ENCODE peak calls at places on chromosomes 13 and 19, in four cellular contexts. H is K562, T is GM12878, S is HL-60. U is an unnamed sample.

GRCh38 chr13:98270819-98271218 is 93.8 kb upstream of the RNF113B start:
- DNase-seq in H (no peak), T (no peak), S (no peak), U (no peak)

GRCh38 chr19:51811344-51811743 is 16.4 kb downstream of the FPR3 start:
- DNase-seq in H (no peak), T (no peak), S (no peak), U (no peak)

GRCh38 chr19:50549059-50549926 is 18.9 kb downstream of the LRRC4B start:
- DNase-seq in H (no peak), T (no peak), S (no peak), U (no peak)

GRCh38 chr13:106599875-106600797 is 32.2 kb upstream of the ARGLU1 start:
- DNase-seq in H (no peak), T (no peak), S (no peak), U (no peak)

GRCh38 chr19:41941410-41942202 is 13.4 kb upstream of the ERFL start:
- DNase-seq in H (no peak), T (no peak), S (no peak), U (no peak)

GRCh38 chr19:36748431-36749275 is 24.0 kb downstream of the ZNF850 start:
- DNase-seq in H (no peak), T (no peak), S (no peak), U (no peak)

GRCh38 chr19:17125052-17125727 is 49.6 kb downstream of the MYO9B start:
- DNase-seq in H (no peak), T (peak), S (no peak), U (peak)

GRCh38 chr19:46955813-46956371 is 63.7 kb upstream of the NPAS1 start:
- DNase-seq in H (no peak), T (no peak), S (no peak), U (no peak)

GRCh38 chr13:34223984-34224383 is 406.0 kb downstream of the RFC3 start:
- DNase-seq in H (no peak), T (no peak), S (no peak), U (no peak)

GRCh38 chr13:29436291-29436690 is 159.2 kb downstream of the SLC7A1 start:
- DNase-seq in H (no peak), T (no peak), S (no peak), U (no peak)

GRCh38 chr13:19910336-19911072 is 47.1 kb upstream of the ZMYM5 start:
- DNase-seq in H (no peak), T (no peak), S (no peak), U (no peak)
- TF ChIP-seq SPI1 in H (no peak), T (no peak), S (no peak), U (no peak)

DNA sequence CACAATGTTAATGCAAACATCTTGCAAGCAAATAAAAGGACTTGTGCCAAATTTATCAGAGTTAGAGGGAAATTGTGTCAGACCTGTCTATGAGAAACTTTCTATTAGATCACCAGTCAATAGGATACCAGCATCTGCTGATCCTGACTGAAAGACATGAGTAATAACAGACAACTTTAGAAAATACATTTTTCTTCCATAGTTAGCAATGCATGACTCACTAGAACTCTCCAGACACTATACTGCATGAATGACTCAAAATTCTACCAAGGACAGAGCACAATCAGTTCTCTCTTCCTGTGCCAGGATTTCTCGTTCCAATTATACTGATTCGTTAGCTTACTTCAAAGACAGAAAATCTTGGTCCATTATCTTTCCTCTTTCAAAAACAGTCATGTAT is 83.4 kb upstream of the FNDC3A start:
- DNase-seq in H (no peak), T (no peak), S (no peak), U (no peak)
- TF ChIP-seq POLR2AphosphoS5 in H (no peak), T (no peak), S (no peak), U (no peak)

GRCh38 chr19:5580116-5580515 is 12.4 kb upstream of the TINCR start:
- DNase-seq in H (no peak), T (no peak), S (no peak), U (no peak)
- TF ChIP-seq SPI1 in H (no peak), T (no peak), S (no peak), U (no peak)

GRCh38 chr19:49390978-49391304 is 2.9 kb downstream of the KASH5 start:
- DNase-seq in H (peak), T (no peak), S (no peak), U (no peak)

GRCh38 chr19:49391581-49392399 is 3.7 kb downstream of the KASH5 start:
- DNase-seq in H (peak), T (peak), S (peak), U (peak)

GRCh38 chr19:49389406-49389805 is 1.4 kb downstream of the KASH5 start:
- DNase-seq in H (no peak), T (no peak), S (no peak), U (no peak)

GRCh38 chr19:49390131-49390977 is 2.3 kb downstream of the KASH5 start:
- DNase-seq in H (no peak), T (no peak), S (no peak), U (no peak)

GRCh38 chr19:49387936-49388372 is at the start of gene KASH5:
- DNase-seq in H (peak), T (no peak), S (no peak), U (peak)
- TF ChIP-seq POLR2AphosphoS5 in H (no peak), T (no peak), S (no peak), U (peak)

DNA sequence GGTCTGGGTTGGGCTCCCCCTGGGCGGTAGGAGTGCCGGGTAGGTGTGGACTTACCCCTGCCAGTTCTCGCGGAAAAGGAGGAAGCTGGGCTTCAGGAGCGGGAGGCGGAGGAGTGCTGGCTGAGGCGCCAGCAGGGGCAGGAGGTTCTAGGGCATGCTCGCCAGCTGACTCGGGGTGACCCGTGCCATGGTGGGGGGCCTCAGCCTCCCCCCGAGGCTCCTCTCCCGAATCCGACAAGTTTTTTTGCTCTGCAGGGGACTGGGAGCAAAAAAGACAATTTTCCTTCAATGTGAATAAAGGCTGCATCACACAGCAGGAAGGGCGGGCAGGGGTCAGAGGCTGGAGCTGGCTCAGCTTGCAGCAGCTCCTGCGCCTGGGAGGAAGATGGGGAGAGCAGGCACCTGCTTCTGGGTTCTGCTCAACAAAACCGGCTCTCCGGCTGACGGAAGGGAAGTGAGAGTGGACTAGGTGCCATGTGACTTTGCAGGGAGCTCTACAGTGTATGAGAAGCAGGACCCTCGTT is 26.5 kb downstream of the RANBP3 start:
- DNase-seq in H (no peak), T (no peak), S (peak), U (peak)
- TF ChIP-seq SPI1 in H (no peak), T (peak), S (peak), U (peak)

DNA sequence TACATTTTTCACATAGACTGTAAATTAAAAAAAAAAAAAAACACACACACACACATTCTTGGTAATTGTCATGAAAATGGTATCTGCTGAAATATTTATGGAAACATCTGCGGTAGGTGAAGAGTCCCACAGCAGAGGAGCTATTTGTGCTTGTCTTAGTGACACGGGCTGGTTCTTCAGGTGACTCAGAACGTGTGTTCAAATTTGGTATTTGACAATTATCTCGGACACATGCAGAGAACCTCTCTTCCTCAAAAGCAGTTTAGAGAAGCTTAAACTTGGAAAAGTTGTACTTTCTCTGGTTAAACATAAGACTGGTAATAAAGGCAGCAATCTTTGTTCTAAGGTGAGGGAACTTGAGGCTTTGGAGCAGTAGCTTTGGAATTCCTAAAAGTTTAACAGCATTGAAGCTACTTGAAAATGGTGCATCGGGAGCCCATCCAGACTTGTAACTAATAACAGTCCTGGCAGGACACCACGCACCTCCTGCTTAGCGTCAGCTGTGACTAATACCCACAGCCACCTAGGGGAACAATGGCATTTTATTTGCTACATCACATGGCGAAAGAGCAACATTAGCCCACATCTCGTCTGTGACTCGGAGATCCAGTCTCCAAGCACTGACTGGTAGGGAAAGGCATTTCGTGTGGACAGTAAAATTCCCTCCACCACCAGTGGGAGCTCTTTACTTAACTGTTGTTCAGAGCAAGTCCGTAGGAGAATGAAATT is 1505.1 kb upstream of the SLC10A2 start:
- DNase-seq in H (peak), T (no peak), S (no peak), U (no peak)
- TF ChIP-seq POLR2AphosphoS5 in H (no peak), T (no peak), S (no peak), U (no peak)

U was measured in GM12891.